ENCODE peak calls at places on chromosomes 12 and 14, in five cellular contexts. M, G, E, A and N are unnamed samples.

GRCh38 chr12:2934371-2934770 is 24.8 kb upstream of the TEAD4 start:
- DNase-seq in A (no peak), G (no peak), E (no peak), M (no peak), N (no peak)

GRCh38 chr14:41490323-41490722 is 116.4 kb upstream of the LRFN5 start:
- DNase-seq in G (no peak), A (no peak), E (no peak), M (no peak), N (no peak)

GRCh38 chr14:100004392-100004791 is 60.8 kb upstream of the EVL start:
- DNase-seq in E (no peak), A (no peak), G (no peak), M (no peak), N (no peak)

GRCh38 chr12:79326225-79326624 is 364.5 kb downstream of the PAWR start:
- DNase-seq in E (no peak), M (no peak), G (no peak), A (no peak), N (no peak)

GRCh38 chr12:80472912-80473500 is 29.0 kb downstream of the PTPRQ start:
- DNase-seq in G (peak), A (peak), E (peak), M (peak), N (no peak)

GRCh38 chr12:116800918-116801317 is 62.8 kb downstream of the RNFT2 start:
- DNase-seq in M (no peak), A (no peak), E (no peak), G (no peak), N (no peak)

GRCh38 chr12:2678416-2678815 is 116.4 kb upstream of the FKBP4 start:
- DNase-seq in G (no peak), E (no peak), M (no peak), A (no peak), N (no peak)

GRCh38 chr12:121816925-121817647 is 13.3 kb downstream of the SETD1B start:
- DNase-seq in A (no peak), E (no peak), M (no peak), G (no peak), N (no peak)